ENCODE peak calls at places on chromosomes 16 and 17, in six cellular contexts. C is lower lobe of right lung, R is AML-193, B is NCI-H1092, H is thoracic aorta, X is sciatic nerve. G is an unnamed sample.

GRCh38 chr17:1916339-1916738 is 86.5 kb downstream of the RPA1 start:
- DNase-seq in R (no peak), B (no peak), H (no peak), C (no peak), X (no peak), G (no peak)

GRCh38 chr16:14219983-14220382 is 148.9 kb downstream of the MRTFB start:
- DNase-seq in C (no peak), B (no peak), X (no peak), H (no peak), R (no peak), G (no peak)

GRCh38 chr17:78737332-78737731 is 44.7 kb downstream of the CYTH1 start:
- DNase-seq in B (no peak), R (peak), H (no peak), X (no peak), C (no peak), G (no peak)

GRCh38 chr16:17329412-17329811 is 141.3 kb downstream of the XYLT1 start:
- DNase-seq in X (no peak), H (no peak), B (no peak), C (no peak), R (no peak), G (no peak)

GRCh38 chr17:78748730-78749317 is 33.2 kb downstream of the CYTH1 start:
- DNase-seq in B (no peak), H (no peak), X (peak), R (peak), C (peak), G (no peak)

GRCh38 chr17:27315322-27315721 is 21.4 kb downstream of the WSB1 start:
- DNase-seq in C (peak), X (peak), H (peak), R (no peak), B (peak), G (no peak)

GRCh38 chr17:62964506-62964905 is 1.5 kb upstream of the TANC2 start:
- DNase-seq in B (no peak), H (no peak), C (no peak), R (no peak), X (no peak), G (no peak)

GRCh38 chr16:1564325-1564724 is 30.9 kb downstream of the TMEM204 start:
- DNase-seq in C (no peak), X (no peak), R (no peak), B (no peak), H (no peak), G (no peak)

GRCh38 chr16:74778646-74779045 is 4.0 kb upstream of the FA2H start:
- DNase-seq in H (no peak), C (no peak), X (no peak), B (no peak), R (no peak), G (no peak)

GRCh38 chr16:78697426-78697825 is 598.0 kb downstream of the WWOX start:
- DNase-seq in X (no peak), R (no peak), C (no peak), B (no peak), H (no peak), G (no peak)

GRCh38 chr17:80942360-80943345 is 49.0 kb upstream of the CHMP6 start:
- DNase-seq in R (no peak), X (peak), H (peak), C (peak), B (no peak), G (no peak)

GRCh38 chr17:36979585-36979941 is 30.8 kb downstream of the AATF start:
- DNase-seq in C (no peak), B (no peak), X (no peak), H (no peak), R (no peak), G (no peak)

GRCh38 chr16:87202346-87202745 is 114.8 kb downstream of the C16orf95 start:
- DNase-seq in X (no peak), B (no peak), R (no peak), H (no peak), C (no peak), G (no peak)

GRCh38 chr17:75878174-75878998 is at the start of gene TRIM47:
- DNase-seq in B (peak), H (no peak), C (peak), R (no peak), X (peak), G (no peak)

GRCh38 chr17:51793686-51794085 is 364.8 kb downstream of the CA10 start:
- DNase-seq in B (no peak), H (no peak), C (no peak), X (no peak), R (no peak), G (peak)

GRCh38 chr16:71883193-71883848 is 661 bp downstream of the ZNF821 start:
- DNase-seq in H (no peak), R (no peak), B (no peak), X (peak), C (peak), G (peak)

GRCh38 chr17:40610359-40610758 is 37.3 kb downstream of the SMARCE1 start:
- DNase-seq in C (no peak), B (no peak), X (no peak), H (no peak), R (no peak), G (no peak)

GRCh38 chr17:29590261-29590978 is 972 bp upstream of the GIT1 start:
- DNase-seq in H (no peak), C (peak), R (no peak), X (peak), B (peak), G (no peak)

GRCh38 chr17:79988163-79988971 is 47.3 kb downstream of the TBC1D16 start:
- DNase-seq in H (no peak), B (peak), C (peak), X (peak), R (no peak), G (no peak)

GRCh38 chr17:1111599-1112443 is 68.0 kb downstream of the ABR start:
- DNase-seq in X (no peak), R (no peak), B (peak), C (peak), H (peak), G (no peak)

GRCh38 chr16:79843631-79844043 is 243.1 kb upstream of the MAF start:
- DNase-seq in R (no peak), C (no peak), H (no peak), X (no peak), B (no peak), G (no peak)

GRCh38 chr17:43006639-43007551 is at the start of gene IFI35:
- DNase-seq in B (no peak), R (peak), C (peak), X (peak), H (no peak), G (no peak)

GRCh38 chr17:3890082-3890892 is 2.6 kb downstream of the CAMKK1 start:
- DNase-seq in X (peak), R (no peak), C (peak), H (peak), B (peak), G (no peak)

GRCh38 chr17:9054611-9055010 is 33.3 kb downstream of the NTN1 start:
- DNase-seq in C (no peak), X (no peak), R (no peak), H (no peak), B (no peak), G (no peak)

GRCh38 chr17:50155115-50155819 is 4.8 kb upstream of the PPP1R9B start:
- DNase-seq in C (no peak), B (no peak), R (peak), X (no peak), H (peak), G (no peak)

GRCh38 chr17:12365805-12366204 is 299.9 kb upstream of the MYOCD start:
- DNase-seq in C (no peak), H (peak), R (no peak), X (no peak), B (no peak), G (no peak)

GRCh38 chr16:56542039-56542438 is 22.2 kb upstream of the BBS2 start:
- DNase-seq in X (no peak), B (no peak), C (no peak), R (no peak), H (no peak), G (no peak)

GRCh38 chr17:77619851-77620250 is 338.7 kb upstream of the TNRC6C start:
- DNase-seq in X (no peak), B (no peak), R (no peak), H (no peak), C (no peak), G (no peak)

GRCh38 chr17:16349461-16349860 is 3.8 kb downstream of the CENPV start:
- DNase-seq in C (no peak), H (no peak), R (no peak), B (no peak), X (no peak), G (no peak)

GRCh38 chr17:51428668-51429486 is 168.5 kb downstream of the UTP18 start:
- DNase-seq in H (no peak), B (no peak), X (no peak), C (no peak), R (no peak), G (no peak)

GRCh38 chr17:1290676-1291075 is 11.2 kb downstream of the TRARG1 start:
- DNase-seq in H (no peak), B (no peak), C (no peak), X (no peak), R (no peak), G (no peak)

GRCh38 chr17:58391302-58391984 is 25.9 kb downstream of the RNF43 start:
- DNase-seq in H (no peak), X (no peak), C (peak), B (peak), R (no peak), G (no peak)

GRCh38 chr16:85573696-85574641 is 39.2 kb upstream of the GSE1 start:
- DNase-seq in H (peak), R (no peak), X (peak), C (no peak), B (peak), G (no peak)

GRCh38 chr17:15490634-15491261 is 23.3 kb upstream of the CDRT4 start:
- DNase-seq in B (no peak), C (no peak), X (peak), R (no peak), H (no peak), G (no peak)

G was measured in cerebellar nuclear complex.